ENCODE peak calls at places on chromosomes 5 and 9, in ten cellular contexts. Z is right cardiac atrium; Y is heart right ventricle; U is testis; D is esophagus squamous epithelium; O is psoas muscle; L is endothelial cell of umbilical vein; F is DND-41; R is CD8-positive, alpha-beta memory T cell; N is endodermal cell. G is an unnamed sample. For H3K4me1, the result is how much of the 10 kb centered on the place peaks cover.

GRCh38 chr5:127002390-127002789 is 28.0 kb downstream of the MARCHF3 start:
- DNase-seq in Z (no peak), Y (no peak), U (no peak), D (no peak), O (no peak), L (no peak), F (no peak), R (no peak), N (no peak), G (no peak)

GRCh38 chr5:157917909-157918809 is 59.2 kb upstream of the CLINT1 start:
- DNase-seq in Z (peak), Y (peak), U (peak), D (no peak), O (peak), L (peak), F (peak), R (peak), N (peak), G (peak)

GRCh38 chr9:124695280-124695890 is 75.7 kb downstream of the NR6A1 start:
- DNase-seq in Z (no peak), Y (no peak), U (no peak), D (no peak), O (no peak), L (no peak), F (no peak), R (no peak), N (no peak), G (no peak)

GRCh38 chr9:136052433-136052880 is 42.6 kb downstream of the NACC2 start:
- DNase-seq in Z (peak), Y (no peak), U (no peak), D (no peak), O (no peak), L (no peak), F (no peak), R (no peak), N (peak), G (no peak)

GRCh38 chr5:65986050-65986451 is 59.7 kb downstream of the ERBIN start:
- DNase-seq in Z (no peak), Y (no peak), U (no peak), D (no peak), O (no peak), L (peak), F (no peak), R (no peak), N (no peak), G (no peak)

GRCh38 chr5:11385251-11385900 is 518.9 kb downstream of the CTNND2 start:
- DNase-seq in Z (no peak), Y (no peak), U (no peak), D (no peak), O (no peak), L (no peak), F (no peak), R (no peak), N (peak), G (no peak)

GRCh38 chr9:16622541-16622940 is 247.9 kb downstream of the BNC2 start:
- DNase-seq in Z (no peak), Y (no peak), U (no peak), D (no peak), O (no peak), L (no peak), F (no peak), R (no peak), N (no peak), G (no peak)

GRCh38 chr9:133792721-133793470 is 54.7 kb upstream of the SARDH start:
- DNase-seq in Z (peak), Y (peak), U (peak), D (no peak), O (peak), L (peak), F (peak), R (peak), N (peak), G (peak)

GRCh38 chr9:95495988-95496387 is 20.8 kb downstream of the PTCH1 start:
- DNase-seq in Z (no peak), Y (no peak), U (no peak), D (no peak), O (no peak), L (no peak), F (no peak), R (no peak), N (no peak), G (no peak)

GRCh38 chr5:2817031-2817603 is 65.6 kb upstream of the IRX2 start:
- DNase-seq in Z (no peak), Y (no peak), U (no peak), D (no peak), O (no peak), L (no peak), F (no peak), R (no peak), N (no peak), G (no peak)

GRCh38 chr5:6632324-6632930 is 417 bp downstream of the NSUN2 start:
- DNase-seq in Z (no peak), Y (peak), U (peak), D (no peak), O (no peak), L (no peak), F (no peak), R (no peak), N (no peak), G (no peak)

GRCh38 chr9:84966876-84967830 is 297.6 kb downstream of the NTRK2 start:
- DNase-seq in Z (no peak), Y (no peak), U (no peak), D (no peak), O (no peak), L (no peak), F (peak), R (no peak), N (peak), G (no peak)

GRCh38 chr9:78296208-78296892 is 575 bp upstream of the PSAT1 start:
- DNase-seq in Z (peak), Y (peak), U (peak), D (no peak), O (peak), L (peak), F (no peak), R (no peak), N (peak), G (no peak)

GRCh38 chr5:162567644-162568043 is 500.1 kb downstream of the GABRG2 start:
- DNase-seq in Z (no peak), Y (no peak), U (no peak), D (no peak), O (no peak), L (no peak), F (no peak), R (no peak), N (no peak), G (no peak)

GRCh38 chr9:96556701-96557461 is 62.8 kb downstream of the CDC14B start:
- DNase-seq in Z (peak), Y (peak), U (no peak), D (no peak), O (peak), L (no peak), F (no peak), R (no peak), N (no peak), G (no peak)

GRCh38 chr9:131654857-131655577 is 84.9 kb downstream of the RAPGEF1 start:
- DNase-seq in Z (no peak), Y (no peak), U (no peak), D (no peak), O (no peak), L (no peak), F (no peak), R (no peak), N (no peak), G (no peak)

GRCh38 chr5:151022511-151023018 is 2.2 kb downstream of the GPX3 start:
- DNase-seq in Z (peak), Y (peak), U (peak), D (no peak), O (no peak), L (no peak), F (no peak), R (no peak), N (no peak), G (no peak)

GRCh38 chr9:134462304-134462703 is 136.0 kb downstream of the RXRA start:
- DNase-seq in Z (peak), Y (no peak), U (no peak), D (no peak), O (no peak), L (no peak), F (no peak), R (no peak), N (no peak), G (no peak)

GRCh38 chr9:112048924-112049785 is 125.9 kb downstream of the SUSD1 start:
- DNase-seq in Z (no peak), Y (no peak), U (no peak), D (no peak), O (no peak), L (no peak), F (no peak), R (no peak), N (peak), G (no peak)
- H3K27ac ChIP-seq in Z (no peak), Y (peak), U (no peak), D (peak), O (peak), L (no peak), F (no peak), R (no peak), N (no peak), G (no peak)

DNA sequence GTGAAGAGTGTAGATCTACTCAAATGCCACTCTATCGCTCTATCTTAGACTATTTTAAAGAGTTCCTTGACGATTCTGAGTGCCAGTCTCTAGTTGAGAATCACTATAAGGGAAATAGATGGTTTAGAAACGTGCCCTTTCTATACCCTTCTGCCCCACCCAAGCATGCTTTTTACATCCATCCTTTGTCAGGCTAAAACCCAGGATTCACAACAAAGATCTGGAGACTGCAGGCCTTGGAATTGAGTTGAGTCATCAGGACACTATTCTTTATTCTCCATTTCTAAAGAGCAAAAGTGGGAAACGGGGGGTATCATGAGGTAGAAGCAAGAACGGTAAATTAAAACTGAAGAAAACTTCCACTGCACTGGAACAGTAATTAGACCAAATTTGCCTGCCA is 48.7 kb downstream of the ELAVL2 start:
- DNase-seq in Z (no peak), Y (no peak), U (no peak), D (no peak), O (no peak), L (no peak), F (no peak), R (no peak), N (no peak), G (no peak)
- H3K4me1 ChIP-seq in Z (under half), Y (under half), U (under half), D (under half), O (under half), L (under half), F (under half), R (under half), N (under half), G (under half)

GRCh38 chr9:128921881-128922763 is 1.3 kb downstream of the PHYHD1 start:
- DNase-seq in Z (peak), Y (peak), U (peak), D (no peak), O (peak), L (peak), F (no peak), R (peak), N (peak), G (no peak)
- H3K4me3 ChIP-seq in Z (peak), Y (peak), U (peak), D (peak), O (peak), L (no peak), F (no peak), R (no peak), N (peak), G (peak)

GRCh38 chr5:96257904-96258303 is 175.1 kb downstream of the PCSK1 start:
- DNase-seq in Z (no peak), Y (no peak), U (no peak), D (no peak), O (no peak), L (no peak), F (no peak), R (no peak), N (no peak), G (no peak)
- H3K27ac ChIP-seq in Z (no peak), Y (no peak), U (no peak), D (no peak), O (no peak), L (no peak), F (no peak), R (no peak), N (no peak), G (no peak)

DNA sequence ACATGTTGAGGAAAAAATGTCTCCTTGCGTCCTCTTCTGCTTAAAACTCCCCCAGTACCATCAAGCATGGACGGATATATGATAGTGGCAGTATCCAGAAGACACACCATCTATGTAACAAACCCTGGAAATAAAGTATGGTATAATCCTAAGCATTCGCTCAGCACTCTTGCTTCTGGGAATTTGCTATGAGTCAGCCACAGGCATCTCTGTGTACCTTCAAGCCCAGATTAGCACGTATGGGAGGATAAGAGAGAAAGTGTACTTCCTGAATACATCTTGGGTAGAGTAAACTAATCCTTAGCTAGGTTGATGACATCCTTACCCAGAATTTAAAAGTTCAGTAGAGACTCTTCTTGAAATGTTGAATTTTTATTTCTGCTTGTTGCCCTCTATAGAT is 71.2 kb downstream of the GHR start:
- DNase-seq in Z (no peak), Y (no peak), U (no peak), D (no peak), O (no peak), L (no peak), F (no peak), R (no peak), N (no peak), G (no peak)
- H3K4me1 ChIP-seq in Z (under half), Y (under half), U (under half), D (under half), O (half or more), L (under half), F (under half), R (under half), N (under half), G (under half)

DNA sequence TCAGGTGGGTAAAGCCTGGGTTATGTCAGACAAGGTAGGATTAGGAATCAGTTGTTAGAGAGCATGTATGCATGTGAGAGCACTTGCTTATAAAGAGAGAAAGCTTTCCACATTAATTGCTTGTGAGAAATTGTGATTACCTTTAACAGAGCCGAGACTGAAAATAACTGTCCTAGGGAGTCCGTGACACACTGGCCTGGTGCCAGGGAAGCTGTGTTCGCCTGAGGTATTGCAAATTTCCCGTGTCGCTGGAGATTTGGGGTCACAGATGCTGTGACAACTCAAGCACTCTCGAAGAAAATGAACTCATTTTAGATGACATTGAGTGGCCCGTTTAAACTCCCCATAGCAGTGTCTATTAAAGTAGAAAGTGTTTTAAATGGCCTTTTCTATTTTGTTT is 9.6 kb downstream of the SLC1A1 start:
- DNase-seq in Z (no peak), Y (no peak), U (no peak), D (no peak), O (no peak), L (no peak), F (no peak), R (no peak), N (no peak), G (no peak)
- H3K4me3 ChIP-seq in Z (no peak), Y (no peak), U (no peak), D (no peak), O (no peak), L (no peak), F (no peak), R (no peak), N (no peak), G (no peak)

GRCh38 chr9:127790094-127790855 is 4.4 kb downstream of the CDK9 start:
- DNase-seq in Z (no peak), Y (no peak), U (peak), D (no peak), O (no peak), L (no peak), F (no peak), R (no peak), N (no peak), G (no peak)
- H3K27ac ChIP-seq in Z (peak), Y (peak), U (peak), D (peak), O (no peak), L (no peak), F (no peak), R (no peak), N (no peak), G (no peak)

G was measured in naive thymus-derived CD4-positive, alpha-beta T cell.